ENCODE peak calls at places on chromosomes 13 and 19, in seven cellular contexts. R is IMR-90, I is mesendoderm, U is mesenchymal stem cell, Z is H1, T is H9, O is trophoblast cell. S is an unnamed sample.

GRCh38 chr19:51364200-51365106 is 1.7 kb downstream of the ETFB start:
- DNase-seq in R (no peak), I (no peak), U (peak; percentile 27), Z (no peak), T (no peak), O (no peak), S (no peak)

GRCh38 chr19:3670258-3670795 is 29.9 kb downstream of the PIP5K1C start:
- DNase-seq in R (peak; percentile 84), I (peak; percentile 83), U (peak; percentile 91), Z (no peak), T (no peak), O (peak; percentile 45), S (no peak)

GRCh38 chr13:99984463-99985242 is 3.1 kb downstream of the ZIC2 start:
- DNase-seq in R (no peak), I (peak; percentile 92), U (no peak), Z (peak; percentile 69), T (peak; percentile 67), O (no peak), S (no peak)

GRCh38 chr19:30325657-30326056 is 46.5 kb upstream of the ZNF536 start:
- DNase-seq in R (no peak), I (no peak), U (no peak), Z (no peak), T (peak; percentile 12), O (no peak), S (no peak)

GRCh38 chr19:46624958-46625661 is at the start of gene PTGIR:
- DNase-seq in R (peak; percentile 78), I (peak; percentile 58), U (peak; percentile 96), Z (no peak), T (no peak), O (no peak), S (no peak)

GRCh38 chr19:11405846-11406643 is 13.1 kb downstream of the RGL3 start:
- DNase-seq in R (no peak), I (peak; percentile 62), U (no peak), Z (peak; percentile 87), T (peak; percentile 79), O (no peak), S (no peak)

GRCh38 chr13:99357149-99357596 is 50.0 kb upstream of the GPR183 start:
- DNase-seq in R (peak; percentile 91), I (no peak), U (peak; percentile 92), Z (peak; percentile 22), T (no peak), O (peak; percentile 61), S (no peak)

GRCh38 chr19:6802336-6803035 is 30.0 kb downstream of the VAV1 start:
- DNase-seq in R (no peak), I (peak; percentile 21), U (no peak), Z (no peak), T (peak; percentile 54), O (peak; percentile 37), S (no peak)

GRCh38 chr19:917323-918151 is at the start of gene KISS1R:
- DNase-seq in R (peak; percentile 34), I (peak; percentile 83), U (peak; percentile 41), Z (peak; percentile 91), T (peak; percentile 89), O (peak; percentile 63), S (peak; percentile 77)

GRCh38 chr19:45691516-45692186 is at the start of gene SNRPD2:
- DNase-seq in R (peak; percentile 95), I (peak; percentile 98), U (peak; percentile 98), Z (peak; percentile 97), T (peak; percentile 95), O (peak; percentile 96), S (peak; percentile 96)

GRCh38 chr19:6236310-6237291 is 43.2 kb downstream of the MLLT1 start:
- DNase-seq in R (no peak), I (no peak), U (no peak), Z (no peak), T (no peak), O (no peak), S (no peak)

GRCh38 chr13:23996456-23996855 is 99.2 kb upstream of the C1QTNF9B start:
- DNase-seq in R (no peak), I (no peak), U (no peak), Z (no peak), T (no peak), O (peak; percentile 27), S (no peak)

GRCh38 chr13:76663941-76664340 is 222.3 kb downstream of the KCTD12 start:
- DNase-seq in R (peak; percentile 17), I (no peak), U (no peak), Z (no peak), T (no peak), O (no peak), S (no peak)

GRCh38 chr13:75836441-75836840 is 200.3 kb downstream of the LMO7 start:
- DNase-seq in R (no peak), I (no peak), U (no peak), Z (no peak), T (no peak), O (peak; percentile 14), S (no peak)

GRCh38 chr13:101425623-101426022 is 9.3 kb upstream of the NALCN start:
- DNase-seq in R (no peak), I (peak; percentile 4), U (no peak), Z (no peak), T (no peak), O (no peak), S (no peak)

GRCh38 chr13:28533049-28533436 is 38.1 kb upstream of the FLT1 start:
- DNase-seq in R (no peak), I (peak; percentile 37), U (peak; percentile 46), Z (no peak), T (no peak), O (no peak), S (peak; percentile 4)

GRCh38 chr13:31476266-31476665 is 263.1 kb upstream of the RXFP2 start:
- DNase-seq in R (peak; percentile 85), I (peak; percentile 37), U (no peak), Z (no peak), T (no peak), O (peak; percentile 13), S (no peak)

GRCh38 chr13:30739646-30740642 is 4.6 kb downstream of the ALOX5AP start:
- DNase-seq in R (peak; percentile 95), I (peak; percentile 83), U (peak; percentile 93), Z (no peak), T (no peak), O (no peak), S (no peak)

GRCh38 chr13:51453959-51454703 is 1.3 kb upstream of the INTS6 start:
- DNase-seq in R (peak; percentile 6), I (peak; percentile 61), U (peak; percentile 55), Z (no peak), T (no peak), O (no peak), S (peak; percentile 8)

GRCh38 chr13:45782327-45783045 is 69.1 kb downstream of the SIAH3 start:
- DNase-seq in R (no peak), I (no peak), U (no peak), Z (no peak), T (no peak), O (no peak), S (no peak)

GRCh38 chr13:45781553-45782326 is 69.8 kb downstream of the SIAH3 start:
- DNase-seq in R (no peak), I (no peak), U (no peak), Z (no peak), T (no peak), O (no peak), S (no peak)

GRCh38 chr13:45779901-45780300 is 71.7 kb downstream of the SIAH3 start:
- DNase-seq in R (no peak), I (peak; percentile 70), U (no peak), Z (no peak), T (no peak), O (no peak), S (no peak)

GRCh38 chr13:45775401-45775963 is 73.4 kb downstream of the CBY2 start:
- DNase-seq in R (no peak), I (no peak), U (no peak), Z (no peak), T (no peak), O (no peak), S (no peak)

GRCh38 chr13:45778897-45779296 is 72.7 kb downstream of the SIAH3 start:
- DNase-seq in R (no peak), I (no peak), U (no peak), Z (no peak), T (no peak), O (no peak), S (no peak)
- H3K18ac ChIP-seq in R (no peak overlapping the region), I (no peak overlapping the region), U (no peak overlapping the region), Z (no peak overlapping the region), T (no peak overlapping the region), O (no peak overlapping the region), S (no peak overlapping the region)

DNA sequence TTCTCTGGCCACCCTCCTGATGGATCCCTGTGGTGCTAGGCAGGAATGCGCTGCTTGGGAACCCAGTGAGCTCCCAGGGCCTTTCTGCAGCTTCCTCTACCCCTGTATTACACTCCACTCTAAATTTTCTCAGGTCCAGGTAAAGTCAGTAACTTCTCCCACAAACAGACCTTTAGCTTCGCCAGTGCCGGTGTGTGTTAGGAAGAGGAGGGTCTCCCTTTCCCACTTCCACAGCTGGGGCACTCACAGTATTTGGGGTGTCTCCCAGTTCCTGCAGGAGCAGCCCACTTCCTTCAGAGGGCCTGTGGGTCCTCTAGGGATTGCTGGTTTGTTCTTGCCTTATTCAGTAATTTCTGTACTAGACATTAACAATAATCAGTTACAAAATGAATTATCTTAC is 193.5 kb upstream of the PCDH17 start:
- DNase-seq in R (no peak), I (no peak), U (no peak), Z (no peak), T (no peak), O (no peak), S (no peak)
- H3K18ac ChIP-seq in R (no peak overlapping the region), I (no peak overlapping the region), U (no peak overlapping the region), Z (no peak overlapping the region), T (no peak overlapping the region), O (no peak overlapping the region), S (no peak overlapping the region)

DNA sequence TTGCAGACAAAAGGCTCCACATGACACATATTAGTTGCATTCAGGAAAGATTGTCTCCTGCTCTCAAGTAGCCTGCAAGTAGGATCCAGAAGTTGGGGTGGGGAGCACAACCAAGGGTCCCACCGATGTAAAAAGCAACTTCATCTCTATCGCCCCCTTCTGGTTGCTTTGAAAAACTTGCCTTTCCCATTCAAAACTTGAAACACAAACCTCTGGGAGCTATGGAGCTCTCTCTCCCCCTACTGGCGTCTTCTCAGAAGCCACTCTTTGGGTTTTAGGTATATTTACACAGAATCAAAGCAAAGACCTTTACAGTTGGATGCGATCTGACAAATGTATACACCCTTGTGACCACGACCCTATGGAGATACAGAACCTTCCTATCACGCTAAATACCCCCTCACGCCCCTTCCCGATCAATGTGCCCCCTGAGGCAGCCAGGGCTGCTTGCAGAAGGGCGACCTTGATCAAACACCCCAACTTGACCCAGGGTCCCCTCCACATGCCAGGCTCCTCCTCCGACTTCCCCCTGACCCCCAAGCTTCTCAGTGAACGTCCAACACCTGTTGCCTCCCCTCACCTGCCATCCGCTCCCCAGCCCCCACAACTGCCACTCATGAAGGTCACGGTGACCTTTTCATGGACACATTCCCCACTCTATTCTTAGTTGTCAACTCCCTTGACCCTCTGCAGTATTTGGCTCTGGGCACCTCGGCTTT is 10.1 kb downstream of the NOSIP start:
- DNase-seq in R (peak; percentile 84), I (peak; percentile 91), U (peak; percentile 87), Z (peak; percentile 70), T (peak; percentile 73), O (peak; percentile 72), S (peak; percentile 87)
- H3K18ac ChIP-seq in R (no peak overlapping the region), I (no peak overlapping the region), U (no peak overlapping the region), Z (no peak overlapping the region), T (no peak overlapping the region), O (no peak overlapping the region), S (no peak overlapping the region)

DNA sequence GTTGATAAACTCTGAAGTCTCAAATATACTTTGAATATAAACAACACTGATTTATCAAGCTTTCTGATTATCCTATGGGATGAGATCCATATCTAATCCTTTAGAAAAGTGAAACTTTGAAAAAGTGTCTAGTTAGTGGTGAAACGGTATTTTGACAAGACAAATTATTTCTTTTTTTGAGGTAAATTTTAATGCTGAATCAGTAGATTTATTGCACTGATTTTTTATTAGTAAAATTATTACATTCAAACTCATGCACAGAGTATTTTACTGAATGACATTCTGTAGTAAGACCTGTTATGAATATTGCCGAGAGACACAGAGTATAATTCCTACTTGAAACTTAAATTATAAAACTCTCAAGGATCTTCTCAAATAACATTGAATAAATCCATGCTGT is 679.1 kb upstream of the SPRY2 start:
- DNase-seq in R (no peak), I (no peak), U (no peak), Z (no peak), T (no peak), O (no peak), S (no peak)
- H3K18ac ChIP-seq in R (no peak overlapping the region), I (no peak overlapping the region), U (no peak overlapping the region), Z (no peak overlapping the region), T (no peak overlapping the region), O (no peak overlapping the region), S (no peak overlapping the region)